ENCODE peak calls at places on chromosomes 6 and 20, in eight cellular contexts. K, X, J, Z, B, F, D and H are unnamed samples.
A peak's percentile ranks its signal among the peaks of the same experiment; 100 is the strongest.

GRCh38 chr6:1554241-1554880 is 55.4 kb upstream of the FOXC1 start:
- DNase-seq in K (no peak), X (no peak), J (no peak), Z (no peak), B (no peak), F (no peak), D (no peak), H (no peak)

GRCh38 chr6:81727876-81728517 is 24.5 kb downstream of the TENT5A start:
- DNase-seq in K (no peak), X (no peak), J (no peak), Z (no peak), B (peak; percentile 45), F (no peak), D (peak; percentile 79), H (peak; percentile 6)

GRCh38 chr20:15012551-15012950 is 675.1 kb upstream of the FLRT3 start:
- DNase-seq in K (no peak), X (no peak), J (no peak), Z (no peak), B (no peak), F (no peak), D (no peak), H (no peak)

GRCh38 chr6:104414723-104415122 is 445.0 kb downstream of the HACE1 start:
- DNase-seq in K (no peak), X (no peak), J (no peak), Z (no peak), B (no peak), F (no peak), D (peak; percentile 11), H (no peak)

GRCh38 chr20:51624157-51624731 is 81.7 kb upstream of the NFATC2 start:
- DNase-seq in K (peak; percentile 88), X (no peak), J (peak; percentile 68), Z (peak; percentile 83), B (peak; percentile 43), F (peak; percentile 44), D (peak; percentile 94), H (peak; percentile 62)

GRCh38 chr6:30747300-30747687 is 2.9 kb upstream of the IER3 start:
- DNase-seq in K (no peak), X (no peak), J (no peak), Z (no peak), B (no peak), F (no peak), D (no peak), H (no peak)

GRCh38 chr6:110296151-110297028 is 61.8 kb downstream of the METTL24 start:
- DNase-seq in K (no peak), X (no peak), J (no peak), Z (no peak), B (no peak), F (no peak), D (no peak), H (no peak)

GRCh38 chr20:49575551-49576060 is 7.7 kb upstream of the PTGIS start:
- DNase-seq in K (no peak), X (no peak), J (no peak), Z (no peak), B (peak; percentile 46), F (no peak), D (peak; percentile 19), H (no peak)

GRCh38 chr6:42315991-42316378 is 98.3 kb upstream of the MRPS10 start:
- DNase-seq in K (peak; percentile 45), X (no peak), J (no peak), Z (no peak), B (peak; percentile 17), F (no peak), D (peak; percentile 99), H (no peak)

GRCh38 chr6:162670345-162670744 is 57.2 kb downstream of the PRKN start:
- DNase-seq in K (no peak), X (no peak), J (no peak), Z (no peak), B (peak; percentile 41), F (no peak), D (no peak), H (no peak)